ENCODE peak calls at places on chromosomes 6 and 20, in six cellular contexts. One of them, this sample, is unnamed.

GRCh38 chr20:64116541-64117423 is 9.4 kb upstream of the NPBWR2 start:
- DNase-seq in Panc1: no peak
- DNase-seq in activated gamma-delta T cell treated with anti-CD3 and anti-CD28 coated beads, Interleukin-2, amount 50 U/mL, for 16 hours: no peak
- DNase-seq in NAMALWA: no peak
- DNase-seq in iPS DF 19.7: no peak
- DNase-seq in Right ventricle myocardium superior: peak
- DNase-seq in this sample: no peak

GRCh38 chr6:26536571-26537159 is 1.5 kb upstream of the HMGN4 start:
- DNase-seq in activated gamma-delta T cell treated with anti-CD3 and anti-CD28 coated beads, Interleukin-2, amount 50 U/mL, for 16 hours: no peak
- DNase-seq in iPS DF 19.7: no peak
- DNase-seq in Right ventricle myocardium superior: no peak
- DNase-seq in NAMALWA: peak
- DNase-seq in Panc1: no peak
- DNase-seq in this sample: no peak

GRCh38 chr20:49323622-49324238 is 45.9 kb upstream of the ZNFX1 start:
- DNase-seq in activated gamma-delta T cell treated with anti-CD3 and anti-CD28 coated beads, Interleukin-2, amount 50 U/mL, for 16 hours: no peak
- DNase-seq in Right ventricle myocardium superior: no peak
- DNase-seq in NAMALWA: peak
- DNase-seq in iPS DF 19.7: no peak
- DNase-seq in Panc1: no peak
- DNase-seq in this sample: peak

GRCh38 chr20:9480066-9480465 is 34.3 kb upstream of the LAMP5 start:
- DNase-seq in NAMALWA: no peak
- DNase-seq in iPS DF 19.7: no peak
- DNase-seq in Right ventricle myocardium superior: no peak
- DNase-seq in activated gamma-delta T cell treated with anti-CD3 and anti-CD28 coated beads, Interleukin-2, amount 50 U/mL, for 16 hours: no peak
- DNase-seq in Panc1: no peak
- DNase-seq in this sample: no peak

GRCh38 chr6:89997456-89998445 is 103.5 kb downstream of the GJA10 start:
- DNase-seq in iPS DF 19.7: no peak
- DNase-seq in NAMALWA: no peak
- DNase-seq in Panc1: no peak
- DNase-seq in activated gamma-delta T cell treated with anti-CD3 and anti-CD28 coated beads, Interleukin-2, amount 50 U/mL, for 16 hours: no peak
- DNase-seq in Right ventricle myocardium superior: no peak
- DNase-seq in this sample: no peak

GRCh38 chr6:16146527-16146955 is 17.7 kb downstream of the MYLIP start:
- DNase-seq in iPS DF 19.7: no peak
- DNase-seq in Panc1: no peak
- DNase-seq in NAMALWA: no peak
- DNase-seq in Right ventricle myocardium superior: no peak
- DNase-seq in activated gamma-delta T cell treated with anti-CD3 and anti-CD28 coated beads, Interleukin-2, amount 50 U/mL, for 16 hours: no peak
- DNase-seq in this sample: no peak

GRCh38 chr6:80436663-80437062 is 330.2 kb downstream of the BCKDHB start:
- DNase-seq in NAMALWA: no peak
- DNase-seq in iPS DF 19.7: no peak
- DNase-seq in Panc1: no peak
- DNase-seq in activated gamma-delta T cell treated with anti-CD3 and anti-CD28 coated beads, Interleukin-2, amount 50 U/mL, for 16 hours: no peak
- DNase-seq in Right ventricle myocardium superior: no peak
- DNase-seq in this sample: no peak

GRCh38 chr6:53615633-53616449 is 49.7 kb downstream of the KLHL31 start:
- DNase-seq in Panc1: peak
- DNase-seq in activated gamma-delta T cell treated with anti-CD3 and anti-CD28 coated beads, Interleukin-2, amount 50 U/mL, for 16 hours: no peak
- DNase-seq in Right ventricle myocardium superior: no peak
- DNase-seq in iPS DF 19.7: no peak
- DNase-seq in NAMALWA: no peak
- DNase-seq in this sample: peak

GRCh38 chr20:14761903-14762302 is 424.5 kb upstream of the FLRT3 start:
- DNase-seq in activated gamma-delta T cell treated with anti-CD3 and anti-CD28 coated beads, Interleukin-2, amount 50 U/mL, for 16 hours: no peak
- DNase-seq in Panc1: no peak
- DNase-seq in iPS DF 19.7: no peak
- DNase-seq in Right ventricle myocardium superior: no peak
- DNase-seq in NAMALWA: no peak
- DNase-seq in this sample: no peak

GRCh38 chr6:68052234-68052633 is 582.8 kb upstream of the ADGRB3 start:
- DNase-seq in Panc1: no peak
- DNase-seq in iPS DF 19.7: no peak
- DNase-seq in Right ventricle myocardium superior: no peak
- DNase-seq in activated gamma-delta T cell treated with anti-CD3 and anti-CD28 coated beads, Interleukin-2, amount 50 U/mL, for 16 hours: no peak
- DNase-seq in NAMALWA: no peak
- DNase-seq in this sample: no peak

GRCh38 chr6:146339716-146340115 is 203.9 kb upstream of the RAB32 start:
- DNase-seq in NAMALWA: no peak
- DNase-seq in iPS DF 19.7: no peak
- DNase-seq in Right ventricle myocardium superior: no peak
- DNase-seq in Panc1: peak
- DNase-seq in activated gamma-delta T cell treated with anti-CD3 and anti-CD28 coated beads, Interleukin-2, amount 50 U/mL, for 16 hours: no peak
- DNase-seq in this sample: no peak